ENCODE peak calls at places on chromosomes 12 and 14, in six cellular contexts. W, G, N, R, I and V are unnamed samples. For H3K27me3, the result is how much of the 10 kb centered on the place peaks cover.

GRCh38 chr14:32249780-32250179 is 46.7 kb upstream of the RNU6-8 start:
- DNase-seq in R (no peak), I (no peak), W (no peak), G (no peak), N (no peak), V (no peak)

GRCh38 chr12:111991535-111991934 is 21.4 kb downstream of the TMEM116 start:
- DNase-seq in W (no peak), N (no peak), G (no peak), R (no peak), I (no peak), V (no peak)

GRCh38 chr12:130953783-130954543 is at the start of gene ADGRD1:
- DNase-seq in I (no peak), R (peak), G (peak), N (peak), W (no peak), V (no peak)

GRCh38 chr12:76020731-76021672 is 10.6 kb downstream of the PHLDA1 start:
- DNase-seq in R (no peak), I (peak), W (peak), G (peak), N (peak), V (peak)

GRCh38 chr12:2290091-2290490 is 237.3 kb downstream of the CACNA1C start:
- DNase-seq in G (no peak), I (no peak), R (no peak), W (no peak), N (no peak), V (no peak)

GRCh38 chr12:101803978-101804377 is 26.8 kb downstream of the GNPTAB start:
- DNase-seq in I (no peak), N (no peak), R (no peak), W (no peak), G (no peak), V (no peak)

GRCh38 chr12:56160160-56160763 is 2.1 kb downstream of the MYL6 start:
- DNase-seq in W (peak), N (peak), I (no peak), R (peak), G (peak), V (no peak)

GRCh38 chr12:42935756-42936155 is 346.2 kb upstream of the PRICKLE1 start:
- DNase-seq in N (peak), R (no peak), W (no peak), G (no peak), I (no peak), V (no peak)

GRCh38 chr14:50846171-50846880 is 15.4 kb upstream of the NIN start:
- DNase-seq in G (no peak), R (no peak), N (peak), W (no peak), I (no peak), V (peak)

GRCh38 chr12:76666272-76666845 is 97.6 kb upstream of the ZDHHC17 start:
- DNase-seq in W (no peak), I (no peak), N (no peak), R (no peak), G (peak), V (no peak)

GRCh38 chr12:94874086-94874985 is 129.2 kb downstream of the NDUFA12 start:
- DNase-seq in W (no peak), G (no peak), I (no peak), R (peak), N (no peak), V (no peak)
- H3K27me3 ChIP-seq in W (under half), G (under half), I (under half), R (half or more), N (half or more), V (under half)

DNA sequence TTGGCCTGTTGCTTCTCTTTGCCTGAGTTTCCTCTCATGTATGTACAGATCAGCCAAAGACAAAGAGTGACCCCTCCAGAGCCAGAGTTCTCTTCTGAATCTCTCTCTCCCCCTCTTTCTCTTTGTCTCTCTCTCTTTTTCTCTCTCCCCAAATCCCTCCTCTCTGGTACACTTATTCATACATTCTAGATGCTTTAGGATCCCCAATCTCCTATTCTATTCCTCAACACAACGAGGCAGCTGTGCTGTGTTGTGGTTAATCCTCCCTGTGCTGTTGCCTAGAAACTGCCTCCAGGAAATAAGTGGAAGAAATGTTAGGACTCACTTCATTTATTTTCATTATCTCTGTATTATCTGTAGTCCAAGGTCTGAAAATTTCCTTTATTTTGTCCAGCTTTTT is 350.5 kb upstream of the OR4E1 start:
- DNase-seq in I (no peak), N (no peak), R (no peak), W (no peak), G (no peak), V (no peak)
- H3K27me3 ChIP-seq in I (under half), N (under half), R (under half), W (under half), G (under half), V (under half)

GRCh38 chr14:60348211-60348610 is 99.2 kb downstream of the PPM1A start:
- DNase-seq in N (no peak), R (peak), W (no peak), G (no peak), I (no peak), V (no peak)

GRCh38 chr14:60346706-60347105 is 97.7 kb downstream of the PPM1A start:
- DNase-seq in R (no peak), I (no peak), G (no peak), N (no peak), W (no peak), V (no peak)

GRCh38 chr14:60353410-60353809 is 104.4 kb downstream of the PPM1A start:
- DNase-seq in N (no peak), R (no peak), I (no peak), G (no peak), W (no peak), V (no peak)

GRCh38 chr14:60349663-60350365 is 100.8 kb downstream of the PPM1A start:
- DNase-seq in I (no peak), W (no peak), N (peak), R (peak), G (peak), V (peak)

DNA sequence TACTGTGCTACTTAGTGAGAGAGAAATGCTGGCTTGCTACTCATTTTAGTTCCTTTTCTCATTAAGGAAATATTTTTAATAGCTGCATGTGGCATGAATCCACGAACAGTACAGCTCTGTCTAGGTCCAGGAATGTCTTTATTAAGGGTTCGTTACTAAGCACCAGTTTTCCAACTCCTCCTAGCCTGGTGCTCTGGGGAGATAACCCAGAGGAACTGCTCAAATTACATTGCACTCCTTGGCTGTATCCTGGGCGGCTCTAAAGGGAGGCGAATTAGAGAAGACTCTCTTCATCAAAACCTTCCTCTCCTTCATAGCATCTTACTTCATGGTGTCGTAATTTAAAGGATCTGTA is 101.3 kb downstream of the PPM1A start:
- DNase-seq in G (no peak), N (peak), W (no peak), R (peak), I (no peak), V (no peak)
- H3K27me3 ChIP-seq in G (under half), N (under half), W (under half), R (under half), I (under half), V (under half)

DNA sequence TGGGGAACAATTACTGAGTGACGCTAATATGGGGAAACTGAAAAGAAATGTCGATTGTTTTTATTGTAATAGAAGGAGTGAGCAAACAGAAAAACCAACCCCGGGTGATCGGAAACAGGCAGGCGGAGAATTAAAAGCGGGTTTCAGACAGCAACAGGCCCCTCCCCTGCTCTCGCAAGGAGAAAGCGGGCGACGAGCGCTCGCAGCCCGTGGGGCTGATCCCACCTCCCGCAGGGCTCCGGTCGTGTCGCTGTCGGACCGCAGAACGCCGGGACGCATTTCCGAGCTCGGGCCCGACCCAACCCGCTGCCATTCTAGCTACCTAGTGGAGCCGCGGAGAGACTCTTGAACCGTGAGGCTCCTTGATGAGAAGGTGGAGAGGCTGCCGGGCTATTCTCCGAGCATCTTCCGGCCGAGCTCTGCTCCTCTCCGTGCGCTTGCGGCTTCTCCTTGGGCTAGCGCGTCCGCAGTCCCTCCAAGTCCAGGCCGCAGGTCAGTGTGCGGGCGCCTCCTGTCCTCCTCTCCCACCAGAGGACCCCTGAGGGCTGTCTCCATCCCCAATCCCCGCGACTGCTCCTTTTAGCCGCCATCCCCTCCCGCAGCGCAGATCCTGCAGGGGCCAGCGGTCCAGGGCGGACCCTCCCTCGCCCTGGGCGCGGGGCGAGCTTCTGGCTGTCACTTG is 4.1 kb upstream of the PAX9 start:
- DNase-seq in R (peak), W (no peak), N (no peak), G (no peak), I (no peak), V (no peak)
- H3K27me3 ChIP-seq in R (half or more), W (half or more), N (half or more), G (half or more), I (half or more), V (half or more)

GRCh38 chr12:125185740-125186470 is 120.7 kb downstream of the AACS start:
- DNase-seq in G (peak), I (peak), W (no peak), N (peak), R (peak), V (no peak)
- H3K27me3 ChIP-seq in G (under half), I (under half), W (under half), N (half or more), R (under half), V (half or more)

GRCh38 chr14:102926104-102926503 is 3.6 kb downstream of the AMN start:
- DNase-seq in G (no peak), I (no peak), W (no peak), R (no peak), N (no peak), V (no peak)
- H3K27me3 ChIP-seq in G (half or more), I (under half), W (under half), R (half or more), N (half or more), V (half or more)